ENCODE peak calls at places on chromosomes 7 and 10, in nine cellular contexts. One of them, this sample, is unnamed.

GRCh38 chr7:26441640-26442277 is 150.1 kb downstream of the SNX10 start:
- DNase-seq in pancreas: no peak
- DNase-seq in pulmonary artery endothelial cell: no peak
- DNase-seq in NT2/D1: no peak
- DNase-seq in astrocyte: no peak
- DNase-seq in KBM-7: no peak
- DNase-seq in sigmoid colon: no peak
- DNase-seq in astrocyte of the spinal cord: no peak
- DNase-seq in CD8-positive, alpha-beta memory T cell: no peak
- DNase-seq in this sample: no peak

GRCh38 chr7:45001138-45001694 is 1.2 kb downstream of the CCM2 start:
- DNase-seq in pancreas: peak
- DNase-seq in pulmonary artery endothelial cell: no peak
- DNase-seq in NT2/D1: no peak
- DNase-seq in astrocyte: peak
- DNase-seq in KBM-7: peak
- DNase-seq in sigmoid colon: peak
- DNase-seq in astrocyte of the spinal cord: no peak
- DNase-seq in CD8-positive, alpha-beta memory T cell: peak
- DNase-seq in this sample: no peak

GRCh38 chr10:60816624-60817023 is 38.3 kb downstream of the CDK1 start:
- DNase-seq in pancreas: peak
- DNase-seq in pulmonary artery endothelial cell: peak
- DNase-seq in NT2/D1: peak
- DNase-seq in astrocyte: peak
- DNase-seq in KBM-7: peak
- DNase-seq in sigmoid colon: peak
- DNase-seq in astrocyte of the spinal cord: peak
- DNase-seq in CD8-positive, alpha-beta memory T cell: no peak
- DNase-seq in this sample: peak

GRCh38 chr10:72660220-72660619 is 31.7 kb upstream of the MCU start:
- DNase-seq in pancreas: no peak
- DNase-seq in pulmonary artery endothelial cell: no peak
- DNase-seq in NT2/D1: no peak
- DNase-seq in astrocyte: no peak
- DNase-seq in KBM-7: no peak
- DNase-seq in sigmoid colon: no peak
- DNase-seq in astrocyte of the spinal cord: no peak
- DNase-seq in CD8-positive, alpha-beta memory T cell: no peak
- DNase-seq in this sample: no peak

GRCh38 chr7:155169498-155170065 is 99.5 kb downstream of the HTR5A start:
- DNase-seq in pancreas: no peak
- DNase-seq in pulmonary artery endothelial cell: no peak
- DNase-seq in NT2/D1: no peak
- DNase-seq in astrocyte: no peak
- DNase-seq in KBM-7: no peak
- DNase-seq in sigmoid colon: no peak
- DNase-seq in astrocyte of the spinal cord: no peak
- DNase-seq in CD8-positive, alpha-beta memory T cell: no peak
- DNase-seq in this sample: no peak

GRCh38 chr7:38858281-38858884 is 50.6 kb downstream of the VPS41 start:
- DNase-seq in pancreas: no peak
- DNase-seq in pulmonary artery endothelial cell: peak
- DNase-seq in NT2/D1: no peak
- DNase-seq in astrocyte: peak
- DNase-seq in KBM-7: no peak
- DNase-seq in sigmoid colon: no peak
- DNase-seq in astrocyte of the spinal cord: peak
- DNase-seq in CD8-positive, alpha-beta memory T cell: no peak
- DNase-seq in this sample: peak

GRCh38 chr10:47241256-47241655 is 58.7 kb upstream of the GDF10 start:
- DNase-seq in pancreas: no peak
- DNase-seq in pulmonary artery endothelial cell: no peak
- DNase-seq in NT2/D1: no peak
- DNase-seq in astrocyte: no peak
- DNase-seq in KBM-7: no peak
- DNase-seq in sigmoid colon: no peak
- DNase-seq in astrocyte of the spinal cord: no peak
- DNase-seq in CD8-positive, alpha-beta memory T cell: no peak
- DNase-seq in this sample: no peak

GRCh38 chr7:94440460-94441039 is 45.9 kb downstream of the COL1A2 start:
- DNase-seq in pancreas: no peak
- DNase-seq in pulmonary artery endothelial cell: no peak
- DNase-seq in NT2/D1: no peak
- DNase-seq in astrocyte: peak
- DNase-seq in KBM-7: no peak
- DNase-seq in sigmoid colon: no peak
- DNase-seq in astrocyte of the spinal cord: peak
- DNase-seq in CD8-positive, alpha-beta memory T cell: no peak
- DNase-seq in this sample: peak